ENCODE peak calls at places on chromosomes 13 and 19, in ten cellular contexts. P is left lung; D is A549; L is lung; W is CD8-positive, alpha-beta memory T cell; U is H9; J is tibial nerve; N is small intestine; H is lower lobe of right lung; I is H1. T is an unnamed sample.

GRCh38 chr19:43465468-43466120 is at the start of gene LYPD3:
- DNase-seq in P (peak), D (no peak), L (peak), W (no peak), U (peak), J (no peak), N (peak), H (no peak), I (no peak), T (no peak)

GRCh38 chr19:56193981-56194380 is 3.6 kb downstream of the ZSCAN5B start:
- DNase-seq in P (no peak), D (no peak), L (no peak), W (no peak), U (no peak), J (no peak), N (no peak), H (no peak), I (no peak), T (no peak)

GRCh38 chr13:75762066-75762937 is 126.2 kb downstream of the LMO7 start:
- DNase-seq in P (no peak), D (peak), L (peak), W (peak), U (no peak), J (no peak), N (peak), H (no peak), I (no peak), T (peak)

GRCh38 chr19:35828694-35829301 is 16.2 kb upstream of the PRODH2 start:
- DNase-seq in P (peak), D (peak), L (no peak), W (peak), U (peak), J (peak), N (peak), H (no peak), I (no peak), T (peak)

GRCh38 chr13:40664100-40665060 is 2.1 kb downstream of the FOXO1 start:
- DNase-seq in P (peak), D (peak), L (peak), W (peak), U (peak), J (peak), N (peak), H (peak), I (no peak), T (peak)

GRCh38 chr19:46350029-46350757 is 3.3 kb downstream of the PPP5C start:
- DNase-seq in P (no peak), D (no peak), L (no peak), W (no peak), U (no peak), J (no peak), N (no peak), H (no peak), I (no peak), T (peak)

GRCh38 chr13:46852168-46852567 is 44.7 kb downstream of the HTR2A start:
- DNase-seq in P (no peak), D (no peak), L (no peak), W (no peak), U (no peak), J (no peak), N (no peak), H (no peak), I (no peak), T (no peak)

GRCh38 chr19:12065100-12065538 is 588 bp downstream of the ZNF844 start:
- DNase-seq in P (peak), D (no peak), L (no peak), W (peak), U (no peak), J (peak), N (peak), H (no peak), I (no peak), T (peak)

GRCh38 chr19:24054044-24054935 is 32.7 kb upstream of the ZNF254 start:
- DNase-seq in P (no peak), D (peak), L (no peak), W (no peak), U (no peak), J (no peak), N (no peak), H (no peak), I (no peak), T (no peak)

GRCh38 chr19:7978196-7978825 is 27.1 kb downstream of the ELAVL1 start:
- DNase-seq in P (no peak), D (no peak), L (no peak), W (no peak), U (no peak), J (no peak), N (no peak), H (peak), I (no peak), T (peak)

GRCh38 chr13:38872693-38873092 is 117.9 kb downstream of the STOML3 start:
- DNase-seq in P (peak), D (peak), L (no peak), W (peak), U (peak), J (peak), N (no peak), H (peak), I (peak), T (peak)

GRCh38 chr13:107964356-107964755 is 251.0 kb downstream of the LIG4 start:
- DNase-seq in P (no peak), D (no peak), L (no peak), W (no peak), U (no peak), J (no peak), N (no peak), H (no peak), I (no peak), T (no peak)

GRCh38 chr13:97191143-97191542 is 31.0 kb upstream of the MBNL2 start:
- DNase-seq in P (no peak), D (no peak), L (no peak), W (no peak), U (no peak), J (no peak), N (peak), H (no peak), I (no peak), T (no peak)

GRCh38 chr19:19579533-19580361 is 38.7 kb downstream of the PBX4 start:
- DNase-seq in P (no peak), D (no peak), L (no peak), W (no peak), U (no peak), J (no peak), N (no peak), H (no peak), I (no peak), T (no peak)

GRCh38 chr19:35306473-35307246 is 14.7 kb downstream of the MAG start:
- DNase-seq in P (no peak), D (no peak), L (no peak), W (no peak), U (peak), J (no peak), N (no peak), H (no peak), I (no peak), T (peak)

GRCh38 chr19:37506387-37507166 is at the start of gene ZNF793:
- DNase-seq in P (peak), D (peak), L (peak), W (peak), U (peak), J (peak), N (peak), H (peak), I (peak), T (peak)

GRCh38 chr13:103973740-103974139 is 907.5 kb upstream of the SLC10A2 start:
- DNase-seq in P (no peak), D (no peak), L (no peak), W (no peak), U (no peak), J (no peak), N (no peak), H (no peak), I (no peak), T (no peak)

GRCh38 chr19:49338691-49339363 is 3.6 kb downstream of the CD37 start:
- DNase-seq in P (peak), D (peak), L (peak), W (no peak), U (peak), J (no peak), N (peak), H (peak), I (peak), T (peak)

GRCh38 chr19:18478545-18479311 is 40.8 kb upstream of the ISYNA1 start:
- DNase-seq in P (peak), D (peak), L (peak), W (no peak), U (no peak), J (peak), N (peak), H (peak), I (no peak), T (peak)

GRCh38 chr13:113939129-113939904 is 34.6 kb downstream of the C13orf46 start:
- DNase-seq in P (no peak), D (no peak), L (no peak), W (no peak), U (no peak), J (no peak), N (no peak), H (no peak), I (no peak), T (no peak)

GRCh38 chr19:1952635-1953034 is 11.7 kb downstream of the CSNK1G2 start:
- DNase-seq in P (no peak), D (no peak), L (no peak), W (no peak), U (no peak), J (no peak), N (no peak), H (no peak), I (no peak), T (no peak)

GRCh38 chr19:11674067-11674492 is 64.7 kb downstream of the ZNF823 start:
- DNase-seq in P (no peak), D (no peak), L (no peak), W (no peak), U (peak), J (no peak), N (no peak), H (no peak), I (no peak), T (no peak)

GRCh38 chr13:94950303-94950702 is 238.0 kb upstream of the SOX21 start:
- DNase-seq in P (no peak), D (no peak), L (no peak), W (no peak), U (no peak), J (no peak), N (no peak), H (no peak), I (no peak), T (no peak)

GRCh38 chr13:27997904-27998522 is 9.5 kb upstream of the URAD start:
- DNase-seq in P (no peak), D (peak), L (no peak), W (no peak), U (peak), J (no peak), N (peak), H (no peak), I (no peak), T (peak)

GRCh38 chr19:58581227-58582141 is 8.3 kb upstream of the MZF1 start:
- DNase-seq in P (peak), D (peak), L (peak), W (peak), U (peak), J (peak), N (peak), H (peak), I (peak), T (peak)

GRCh38 chr19:11227201-11227886 is 12.1 kb upstream of the ANGPTL8 start:
- DNase-seq in P (no peak), D (peak), L (no peak), W (peak), U (peak), J (no peak), N (no peak), H (no peak), I (peak), T (no peak)

GRCh38 chr13:43360196-43360595 is 336.8 kb downstream of the DNAJC15 start:
- DNase-seq in P (no peak), D (no peak), L (no peak), W (no peak), U (no peak), J (no peak), N (no peak), H (no peak), I (no peak), T (no peak)

GRCh38 chr13:40152145-40152544 is 496.7 kb downstream of the COG6 start:
- DNase-seq in P (no peak), D (peak), L (no peak), W (no peak), U (no peak), J (no peak), N (peak), H (no peak), I (no peak), T (peak)

GRCh38 chr19:2567580-2567979 is 91.7 kb downstream of the GADD45B start:
- DNase-seq in P (peak), D (no peak), L (no peak), W (no peak), U (no peak), J (peak), N (peak), H (peak), I (no peak), T (peak)

GRCh38 chr13:75101997-75102720 is 379.8 kb downstream of the TBC1D4 start:
- DNase-seq in P (no peak), D (no peak), L (no peak), W (no peak), U (peak), J (no peak), N (no peak), H (no peak), I (no peak), T (no peak)

GRCh38 chr19:7883105-7883504 is 5.2 kb upstream of the LRRC8E start:
- DNase-seq in P (no peak), D (no peak), L (no peak), W (no peak), U (no peak), J (no peak), N (no peak), H (no peak), I (no peak), T (no peak)

GRCh38 chr19:17076539-17076919 is 952 bp downstream of the MYO9B start:
- DNase-seq in P (no peak), D (no peak), L (no peak), W (peak), U (no peak), J (no peak), N (peak), H (no peak), I (no peak), T (peak)

GRCh38 chr19:43763473-43763939 is 8.7 kb upstream of the SMG9 start:
- DNase-seq in P (no peak), D (no peak), L (no peak), W (no peak), U (no peak), J (no peak), N (no peak), H (no peak), I (no peak), T (no peak)

DNA sequence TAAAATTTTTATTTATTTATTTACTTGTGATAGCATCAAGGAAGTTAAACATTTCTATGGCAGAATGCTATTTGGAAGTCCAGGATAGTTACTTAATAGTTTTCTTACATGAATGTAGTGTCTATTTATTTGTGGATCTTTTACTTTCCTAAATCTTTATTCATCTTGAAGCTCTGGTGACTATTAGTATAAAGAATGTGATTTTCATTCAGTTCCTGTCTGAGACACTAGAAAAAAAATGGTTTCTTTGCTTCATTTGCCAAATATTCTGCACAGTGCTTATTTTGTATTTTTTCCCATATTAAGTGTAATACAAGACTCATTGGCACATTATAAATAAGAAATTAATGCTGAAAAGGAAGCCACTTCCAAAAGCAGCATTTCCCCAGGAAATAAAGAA is 109.9 kb downstream of the POSTN start:
- DNase-seq in P (no peak), D (no peak), L (no peak), W (no peak), U (no peak), J (no peak), N (no peak), H (no peak), I (no peak), T (no peak)
- H3K27ac ChIP-seq in P (no peak), D (no peak), L (no peak), W (no peak), U (no peak), J (no peak), N (no peak), H (no peak), I (no peak), T (no peak)

DNA sequence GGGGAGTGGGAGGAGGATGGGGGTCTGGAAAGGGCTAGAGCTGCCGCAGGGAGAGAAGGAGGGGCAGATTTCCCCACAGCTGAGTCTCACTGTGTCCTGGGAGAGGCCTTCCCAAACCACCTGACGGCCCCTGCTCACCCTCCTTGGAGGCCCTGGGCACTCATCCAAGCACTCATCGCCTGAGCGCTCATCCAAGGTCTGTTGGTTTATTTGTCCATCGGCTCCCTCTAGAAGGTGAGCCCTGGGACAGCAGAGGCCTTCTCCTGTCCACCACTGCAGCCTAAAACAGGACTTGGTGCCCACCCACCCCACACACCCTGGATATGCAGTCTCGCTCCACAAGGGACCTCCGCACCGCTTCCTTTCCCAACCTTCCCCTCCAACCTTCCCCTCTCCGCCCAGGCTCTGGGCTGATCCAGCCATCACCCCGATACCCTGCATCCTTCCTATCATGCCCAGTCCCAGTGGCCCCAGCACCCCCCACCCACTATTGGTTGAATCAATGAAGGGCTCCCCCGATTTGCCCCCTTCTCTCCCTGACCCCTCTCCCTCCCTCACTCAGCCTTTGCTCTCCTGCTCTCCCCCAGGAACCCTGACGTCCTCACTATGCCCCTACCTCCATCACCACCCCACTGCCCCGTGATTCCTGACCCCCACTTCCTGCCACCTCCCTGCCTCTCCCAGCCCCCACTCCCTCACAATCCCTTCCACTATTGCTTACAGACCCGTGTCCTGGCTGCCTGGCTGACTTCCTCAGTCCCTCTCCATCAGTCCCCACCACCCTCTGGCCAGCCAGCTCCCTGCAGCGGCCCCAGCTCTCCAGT is 1.6 kb downstream of the UBXN6 start:
- DNase-seq in P (peak), D (no peak), L (no peak), W (no peak), U (no peak), J (peak), N (no peak), H (peak), I (no peak), T (peak)
- H3K27ac ChIP-seq in P (peak), D (no peak), L (peak), W (peak), U (no peak), J (peak), N (peak), H (peak), I (no peak), T (peak)

DNA sequence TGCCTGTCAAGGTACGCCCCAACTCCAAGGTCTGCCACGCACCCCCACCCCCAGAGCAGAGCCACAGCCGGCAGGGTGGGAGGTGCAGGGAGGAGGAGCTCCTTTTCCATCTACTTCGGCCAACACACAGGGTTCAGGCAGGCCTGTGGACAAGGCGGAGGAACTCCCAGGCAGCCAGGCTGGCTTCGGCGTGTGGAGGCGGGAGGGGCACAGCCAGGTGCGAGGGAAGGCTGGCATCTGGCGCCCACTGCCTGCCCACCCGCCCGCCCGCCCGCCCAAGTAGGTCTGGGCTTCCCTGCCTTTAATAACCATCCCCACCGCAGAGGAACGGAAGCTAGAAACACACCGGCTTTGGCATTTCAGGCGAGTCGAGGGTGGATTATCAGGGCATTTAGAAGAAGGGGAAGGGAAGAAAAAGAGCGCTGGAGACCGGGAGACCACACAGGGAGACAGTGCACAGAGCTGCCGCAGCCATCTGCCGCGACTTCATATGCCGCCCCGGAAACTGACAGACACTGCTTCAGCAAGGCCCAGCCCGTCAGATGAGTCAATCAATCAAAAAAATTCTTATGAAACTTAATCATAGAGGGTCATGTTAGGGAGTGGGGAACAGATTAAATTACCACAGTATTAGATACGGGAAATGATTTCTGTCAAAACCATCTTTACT is 199.8 kb downstream of the TSHZ3 start:
- DNase-seq in P (no peak), D (no peak), L (no peak), W (no peak), U (no peak), J (no peak), N (no peak), H (no peak), I (no peak), T (no peak)
- H3K27ac ChIP-seq in P (no peak), D (no peak), L (no peak), W (no peak), U (no peak), J (no peak), N (no peak), H (no peak), I (no peak), T (no peak)

GRCh38 chr13:30481241-30481760 is 15.6 kb upstream of the HMGB1 start:
- DNase-seq in P (no peak), D (no peak), L (no peak), W (no peak), U (no peak), J (no peak), N (no peak), H (no peak), I (no peak), T (no peak)

GRCh38 chr13:30479154-30479553 is 13.4 kb upstream of the HMGB1 start:
- DNase-seq in P (no peak), D (no peak), L (no peak), W (no peak), U (no peak), J (no peak), N (peak), H (no peak), I (no peak), T (no peak)

GRCh38 chr13:30479590-30480219 is 14.0 kb upstream of the HMGB1 start:
- DNase-seq in P (no peak), D (no peak), L (no peak), W (no peak), U (no peak), J (no peak), N (no peak), H (no peak), I (no peak), T (no peak)

GRCh38 chr13:30480292-30480947 is 14.7 kb upstream of the HMGB1 start:
- DNase-seq in P (peak), D (no peak), L (peak), W (no peak), U (no peak), J (no peak), N (no peak), H (no peak), I (no peak), T (peak)

DNA sequence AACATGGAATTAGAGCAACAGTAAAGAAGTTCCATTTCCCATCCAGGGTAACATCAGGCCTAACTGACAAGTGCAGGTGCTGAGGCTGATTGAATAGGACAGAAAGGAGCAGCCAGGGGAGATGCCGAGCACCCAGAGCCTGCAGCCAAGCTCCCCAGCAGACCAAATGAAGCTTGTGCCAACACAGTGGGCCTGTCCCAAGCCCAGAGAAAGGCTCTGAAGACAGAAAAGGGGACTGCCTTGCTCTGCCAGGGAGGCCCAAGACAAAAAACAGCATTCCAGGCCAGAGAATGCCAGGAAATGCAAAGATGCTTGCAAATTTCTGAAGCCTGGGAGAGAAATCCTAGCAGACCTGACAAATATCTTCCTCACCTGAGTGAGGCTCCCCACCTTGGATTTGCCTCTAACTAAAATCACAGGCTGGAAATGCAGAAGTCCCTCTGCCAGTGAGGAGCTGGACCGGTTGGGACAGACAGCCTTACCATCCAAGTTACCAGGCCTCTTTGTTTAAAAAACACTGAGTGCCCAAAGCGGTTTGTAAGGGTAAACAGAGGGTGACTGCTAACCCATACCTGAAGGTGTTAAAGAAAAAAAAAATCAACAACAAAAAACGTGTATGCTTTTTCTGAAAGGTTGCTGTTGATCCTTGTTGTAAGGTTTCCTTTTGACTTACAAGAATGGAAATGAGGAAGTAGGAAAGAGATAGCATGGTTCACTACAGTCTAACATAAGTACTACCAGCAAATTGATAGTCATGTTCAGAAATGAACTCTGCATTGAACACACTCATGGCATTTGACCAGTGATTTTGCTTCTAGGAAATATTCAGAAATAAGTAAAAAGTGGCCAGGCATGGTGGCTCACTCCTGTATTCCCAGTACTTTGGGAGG is 11.9 kb upstream of the HMGB1 start:
- DNase-seq in P (no peak), D (no peak), L (no peak), W (no peak), U (peak), J (no peak), N (no peak), H (no peak), I (no peak), T (no peak)
- H3K27ac ChIP-seq in P (no peak), D (no peak), L (no peak), W (no peak), U (peak), J (no peak), N (no peak), H (no peak), I (peak), T (no peak)

T was measured in thyroid gland.